ENCODE peak calls at places on chromosomes 16 and 17, in seven cellular contexts. E is GM12878, Y is HCT116, N is SK-N-SH, Q is K562, X is H1, K is HepG2. J is an unnamed sample.

GRCh38 chr17:74245145-74245817 is 28.8 kb upstream of the DNAI2 start:
- DNase-seq in E (no peak), Y (no peak), N (peak), Q (no peak), X (peak), K (no peak), J (no peak)

GRCh38 chr16:23302045-23302956 is at the start of gene SCNN1B:
- DNase-seq in E (no peak), Y (no peak), N (peak), Q (no peak), X (no peak), K (no peak), J (peak)

GRCh38 chr17:43615330-43615729 is 46.4 kb downstream of the MEOX1 start:
- DNase-seq in E (no peak), Y (no peak), N (no peak), Q (no peak), X (no peak), K (no peak), J (no peak)

GRCh38 chr16:48629016-48629415 is 19.0 kb upstream of the N4BP1 start:
- DNase-seq in E (no peak), Y (no peak), N (no peak), Q (no peak), X (no peak), K (no peak), J (no peak)

GRCh38 chr17:933168-934083 is 46.1 kb downstream of the NXN start:
- DNase-seq in E (no peak), Y (peak), N (no peak), Q (peak), X (no peak), K (peak), J (peak)

GRCh38 chr17:42744806-42745617 is at the start of gene EZH1:
- DNase-seq in E (peak), Y (peak), N (peak), Q (peak), X (peak), K (peak), J (peak)

GRCh38 chr17:81641825-81642489 is 5.0 kb downstream of the TSPAN10 start:
- DNase-seq in E (no peak), Y (no peak), N (no peak), Q (no peak), X (no peak), K (no peak), J (no peak)

GRCh38 chr16:57128787-57129389 is 36.5 kb downstream of the CPNE2 start:
- DNase-seq in E (peak), Y (no peak), N (no peak), Q (no peak), X (no peak), K (no peak), J (no peak)

GRCh38 chr17:21368545-21369246 is 7.5 kb upstream of the KCNJ12 start:
- DNase-seq in E (no peak), Y (no peak), N (no peak), Q (no peak), X (no peak), K (no peak), J (no peak)

GRCh38 chr16:89922477-89922883 is 662 bp upstream of the TUBB3 start:
- DNase-seq in E (no peak), Y (peak), N (peak), Q (peak), X (no peak), K (peak), J (no peak)

DNA sequence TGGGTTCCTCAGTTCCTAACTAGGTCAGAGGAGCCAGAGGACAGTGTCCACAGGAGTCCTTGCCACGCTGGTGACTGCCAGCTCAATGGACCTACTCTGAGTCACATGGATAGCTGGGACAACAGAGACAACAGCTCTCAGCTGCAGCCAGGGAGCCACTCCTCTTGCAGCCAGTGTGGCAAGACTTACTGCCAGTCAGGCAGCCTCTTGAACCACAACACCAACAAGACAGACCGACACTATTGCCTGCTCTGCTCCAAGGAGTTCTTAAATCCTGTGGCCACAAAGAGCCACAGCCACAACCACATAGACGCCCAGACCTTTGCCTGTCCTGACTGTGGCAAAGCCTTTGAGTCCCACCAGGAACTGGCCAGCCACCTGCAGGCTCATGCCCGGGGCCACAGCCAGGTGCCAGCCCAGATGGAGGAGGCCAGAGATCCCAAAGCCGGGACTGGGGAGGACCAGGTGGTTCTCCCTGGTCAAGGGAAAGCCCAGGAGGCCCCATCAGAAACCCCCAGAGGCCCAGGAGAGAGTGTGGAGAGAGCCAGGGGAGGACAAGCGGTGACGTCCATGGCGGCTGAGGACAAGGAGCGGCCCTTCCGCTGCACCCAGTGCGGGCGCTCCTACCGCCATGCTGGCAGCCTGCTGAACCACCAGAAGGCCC is 6.7 kb downstream of the ZNF646 start:
- DNase-seq in E (no peak), Y (no peak), N (no peak), Q (no peak), X (no peak), K (no peak), J (no peak)
- TF ChIP-seq JUND in E (no peak), Y (no peak), N (no peak), Q (no peak), X (no peak), K (no peak), J (no peak)

GRCh38 chr16:15404792-15405191 is 9.2 kb downstream of the MPV17L start:
- DNase-seq in E (no peak), Y (no peak), N (no peak), Q (no peak), X (no peak), K (no peak), J (peak)

GRCh38 chr16:15399317-15399716 is 3.8 kb downstream of the MPV17L start:
- DNase-seq in E (no peak), Y (no peak), N (no peak), Q (no peak), X (no peak), K (no peak), J (no peak)

GRCh38 chr16:15398618-15399316 is 3.2 kb downstream of the MPV17L start:
- DNase-seq in E (no peak), Y (no peak), N (no peak), Q (no peak), X (no peak), K (peak), J (no peak)

GRCh38 chr16:15401972-15402371 is 6.4 kb downstream of the MPV17L start:
- DNase-seq in E (no peak), Y (no peak), N (no peak), Q (no peak), X (no peak), K (no peak), J (no peak)

GRCh38 chr16:15403392-15403995 is 7.9 kb downstream of the MPV17L start:
- DNase-seq in E (no peak), Y (no peak), N (no peak), Q (no peak), X (no peak), K (no peak), J (peak)
- TF ChIP-seq JUND in E (no peak), Y (no peak), N (no peak), Q (no peak), X (no peak), K (no peak), J (no peak)

GRCh38 chr17:17823433-17824118 is 13.2 kb downstream of the SREBF1 start:
- DNase-seq in E (no peak), Y (peak), N (peak), Q (peak), X (no peak), K (peak), J (peak)

GRCh38 chr17:17824119-17824779 is 12.5 kb downstream of the SREBF1 start:
- DNase-seq in E (no peak), Y (no peak), N (peak), Q (no peak), X (no peak), K (no peak), J (no peak)

GRCh38 chr17:17820457-17821158 is 16.2 kb downstream of the SREBF1 start:
- DNase-seq in E (no peak), Y (no peak), N (no peak), Q (no peak), X (no peak), K (no peak), J (no peak)

GRCh38 chr17:17820046-17820445 is 16.7 kb downstream of the SREBF1 start:
- DNase-seq in E (no peak), Y (no peak), N (no peak), Q (no peak), X (no peak), K (no peak), J (no peak)

GRCh38 chr17:17822189-17822978 is 14.4 kb downstream of the SREBF1 start:
- DNase-seq in E (no peak), Y (no peak), N (no peak), Q (peak), X (no peak), K (no peak), J (no peak)
- TF ChIP-seq JUND in E (no peak), Y (no peak), N (no peak), Q (no peak), X (no peak), K (no peak), J (no peak)

DNA sequence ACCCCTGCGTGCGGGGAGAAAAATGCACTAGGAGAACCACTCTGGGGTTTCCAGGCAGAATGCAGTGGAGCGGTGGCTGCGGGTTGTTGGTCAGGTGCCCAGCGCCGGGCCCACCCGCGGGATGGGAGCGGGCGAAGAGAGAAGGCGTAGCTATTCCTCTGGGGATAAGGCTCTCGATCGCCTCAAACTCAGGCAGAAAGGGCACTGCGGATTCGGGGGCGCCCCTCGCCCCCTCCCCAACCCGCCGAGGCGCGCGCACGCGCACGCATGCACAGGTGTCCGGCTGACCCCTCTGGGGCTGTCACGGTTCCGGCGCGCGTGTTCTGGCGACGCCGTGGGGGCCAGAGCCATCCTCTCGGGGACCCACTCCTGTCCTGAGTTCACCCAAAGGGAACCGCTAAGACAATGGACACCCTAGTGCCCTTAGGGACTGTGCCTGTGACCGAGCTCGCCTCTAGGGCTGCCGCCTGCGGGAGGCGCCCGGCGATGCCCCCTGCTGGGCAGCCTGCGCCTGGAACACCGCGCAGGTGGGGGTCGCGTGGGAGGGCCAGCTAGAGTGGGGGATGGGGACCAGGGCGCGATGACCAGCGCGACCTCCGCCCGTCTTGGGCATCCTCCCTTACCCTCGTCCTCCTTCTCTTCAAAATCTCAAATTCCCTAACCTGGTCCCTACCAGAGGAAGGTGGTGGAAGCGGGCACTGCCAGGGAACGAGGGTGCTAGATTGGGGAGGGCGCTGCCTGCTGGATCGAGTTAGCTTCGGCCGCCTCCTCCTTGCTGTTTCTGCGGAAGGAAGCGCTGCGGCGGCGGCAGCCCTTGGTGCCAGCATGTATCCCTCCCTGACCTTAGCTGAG is 14.4 kb upstream of the CBX8 start:
- DNase-seq in E (no peak), Y (peak), N (peak), Q (peak), X (no peak), K (peak), J (no peak)
- TF ChIP-seq JUND in E (no peak), Y (no peak), N (no peak), Q (peak), X (no peak), K (no peak), J (no peak)

GRCh38 chr16:85417156-85417860 is 195.8 kb upstream of the GSE1 start:
- DNase-seq in E (no peak), Y (no peak), N (no peak), Q (no peak), X (no peak), K (no peak), J (peak)
- TF ChIP-seq JUND in E (no peak), Y (no peak), N (no peak), Q (no peak), X (no peak), K (no peak), J (no peak)

DNA sequence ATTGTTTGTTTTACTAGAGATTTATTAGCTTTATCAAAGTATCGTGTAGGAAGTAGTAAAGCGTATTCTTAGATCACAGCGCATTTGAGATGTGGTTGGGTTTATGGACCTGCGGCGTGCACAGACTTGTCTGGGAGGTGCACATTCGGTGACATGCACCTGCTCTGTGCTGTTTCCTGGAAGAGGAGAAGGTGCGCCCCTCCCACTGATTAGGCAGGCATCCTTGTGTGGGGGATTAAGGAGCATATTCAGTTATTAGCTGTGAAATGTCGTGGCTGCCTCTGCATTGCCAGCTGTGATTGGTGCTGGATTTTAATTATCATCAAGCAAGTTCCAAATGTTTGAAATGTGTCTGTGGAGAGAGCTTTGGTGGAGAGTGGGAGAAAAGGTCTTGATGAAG is 903.8 kb upstream of the RBFOX1 start:
- DNase-seq in E (no peak), Y (no peak), N (no peak), Q (no peak), X (no peak), K (no peak), J (no peak)
- TF ChIP-seq JUND in E (no peak), Y (no peak), N (no peak), Q (no peak), X (no peak), K (no peak), J (no peak)

GRCh38 chr17:41539979-41540701 is 12.0 kb upstream of the KRT19 start:
- DNase-seq in E (no peak), Y (no peak), N (peak), Q (no peak), X (no peak), K (peak), J (no peak)

GRCh38 chr17:41542357-41542756 is 14.2 kb upstream of the KRT19 start:
- DNase-seq in E (no peak), Y (no peak), N (no peak), Q (no peak), X (no peak), K (no peak), J (peak)

GRCh38 chr17:41538565-41538991 is 10.5 kb upstream of the KRT19 start:
- DNase-seq in E (no peak), Y (no peak), N (no peak), Q (no peak), X (no peak), K (no peak), J (peak)

GRCh38 chr17:41539071-41539492 is 11.0 kb upstream of the KRT19 start:
- DNase-seq in E (no peak), Y (no peak), N (no peak), Q (no peak), X (no peak), K (peak), J (peak)

DNA sequence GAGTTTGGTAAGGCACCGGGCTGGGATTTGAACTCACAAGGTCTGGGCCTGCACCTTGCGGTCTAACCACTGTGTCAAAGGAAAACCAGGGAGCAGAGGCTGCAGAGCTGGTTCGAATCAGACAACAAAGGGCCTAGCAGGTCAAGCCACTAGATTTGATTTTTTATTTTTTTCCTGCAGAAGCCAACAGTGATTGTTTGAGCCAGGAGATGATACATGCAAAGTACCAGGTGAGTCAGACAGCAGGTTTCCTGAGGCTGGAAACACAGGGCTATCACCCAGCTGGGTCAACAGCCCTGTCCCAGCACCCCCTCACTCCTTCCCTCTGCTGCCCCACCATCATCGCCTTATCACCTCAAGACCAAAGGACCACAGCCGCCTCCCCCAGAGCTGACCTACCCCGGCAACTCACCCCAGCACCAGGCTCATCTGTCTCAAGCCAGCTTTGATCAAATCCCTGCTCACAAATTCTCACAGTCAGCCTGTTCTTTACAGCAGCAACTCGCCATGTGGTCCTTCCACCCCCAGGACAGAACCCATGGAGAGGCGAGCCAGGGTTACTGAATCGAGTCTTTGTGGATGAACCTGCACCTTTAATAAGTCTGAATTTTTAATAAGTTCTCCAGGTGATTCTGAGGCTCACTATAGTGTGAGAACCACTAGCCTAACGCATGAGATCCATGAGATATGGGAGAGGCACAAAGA is 13.0 kb upstream of the KRT19 start:
- DNase-seq in E (no peak), Y (no peak), N (no peak), Q (peak), X (no peak), K (no peak), J (peak)
- TF ChIP-seq JUND in E (no peak), Y (peak), N (no peak), Q (no peak), X (no peak), K (no peak), J (no peak)

DNA sequence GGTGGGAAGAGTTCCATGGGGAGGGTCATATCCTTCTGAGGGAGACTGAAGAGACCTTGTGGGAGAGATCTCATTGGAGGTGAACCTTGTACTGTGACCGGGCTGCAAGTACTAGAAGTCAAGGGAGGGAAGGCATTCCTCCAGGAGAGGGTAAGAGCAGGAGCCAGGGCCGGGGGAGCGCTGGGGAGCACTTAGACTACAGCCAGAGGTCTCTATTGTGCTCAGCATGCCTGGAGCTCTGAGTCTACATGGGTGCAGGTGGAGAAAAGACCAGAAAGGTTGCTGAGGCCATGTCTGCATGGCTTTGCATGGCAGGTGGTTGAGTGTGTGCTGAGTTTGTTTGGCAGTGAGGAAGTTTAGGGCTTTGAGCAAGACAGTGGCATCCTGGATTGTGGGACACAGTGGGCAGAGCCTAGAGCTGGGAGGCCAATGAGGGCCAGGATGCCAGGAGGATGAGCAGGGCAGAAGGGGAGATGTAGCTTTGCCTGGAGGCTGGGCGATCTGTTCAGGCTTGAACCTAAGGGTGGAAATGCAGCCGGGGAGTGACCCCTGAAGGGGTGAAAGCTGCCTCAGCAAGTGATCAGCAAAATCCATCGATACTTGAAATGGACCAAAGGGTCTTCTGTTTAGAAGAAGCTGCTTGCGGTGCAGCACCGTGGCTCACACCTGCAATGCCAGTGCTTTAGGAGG is 317.4 kb upstream of the TNRC6C start:
- DNase-seq in E (no peak), Y (no peak), N (no peak), Q (no peak), X (no peak), K (no peak), J (no peak)
- TF ChIP-seq JUND in E (no peak), Y (no peak), N (no peak), Q (no peak), X (no peak), K (no peak), J (no peak)

DNA sequence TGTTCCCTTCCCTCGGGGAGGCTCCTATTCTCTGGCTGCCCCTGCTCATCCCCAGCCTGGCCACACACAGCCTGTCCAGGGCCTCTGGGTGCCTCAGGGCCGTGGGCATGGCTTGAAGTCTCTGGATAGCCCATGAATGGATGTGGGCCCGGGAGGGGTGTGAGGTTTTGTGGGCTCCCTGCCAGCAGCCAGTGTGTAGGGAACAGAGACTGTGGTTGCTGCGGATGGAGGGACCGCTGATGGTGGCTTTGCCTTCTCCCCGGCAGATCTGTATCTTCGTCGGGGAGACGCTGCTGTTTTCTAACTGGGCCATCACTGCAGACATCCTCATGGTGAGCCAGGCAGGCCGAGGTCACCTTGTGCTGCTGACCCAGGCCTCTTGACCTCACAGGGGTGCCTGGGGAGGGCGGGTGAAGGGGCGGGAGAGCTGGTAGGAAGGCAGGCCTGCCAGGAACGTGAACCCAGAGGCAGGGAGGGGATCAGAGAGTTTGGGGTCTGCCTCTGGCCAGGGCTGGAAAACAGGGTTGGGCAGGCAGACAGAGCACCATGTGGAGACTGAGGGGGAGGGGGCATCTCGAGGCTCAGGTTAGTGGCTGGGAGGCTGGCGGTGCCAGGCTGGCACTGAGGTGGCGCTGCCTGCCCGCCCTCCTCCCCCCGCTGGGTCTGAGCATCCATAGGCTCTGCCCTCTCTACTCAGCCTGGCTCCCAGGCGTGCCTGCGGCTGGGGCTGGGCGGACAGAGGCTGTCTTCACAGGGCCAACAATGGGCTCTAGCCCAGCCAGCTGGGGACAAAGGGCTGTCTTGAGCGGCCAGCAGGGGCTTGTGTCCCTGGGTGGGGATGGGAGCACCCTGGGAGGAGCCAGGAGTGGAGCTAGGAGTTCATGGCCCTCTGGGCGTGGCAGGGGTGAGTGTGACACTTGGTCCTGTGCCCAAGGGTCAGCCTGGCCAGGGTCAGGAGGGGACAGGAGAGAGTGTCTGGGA is 21.4 kb downstream of the MYBBP1A start:
- DNase-seq in E (no peak), Y (no peak), N (peak), Q (no peak), X (no peak), K (peak), J (no peak)
- TF ChIP-seq JUND in E (no peak), Y (no peak), N (no peak), Q (no peak), X (no peak), K (no peak), J (no peak)

GRCh38 chr16:82655315-82655714 is 28.5 kb downstream of the CDH13 start:
- DNase-seq in E (peak), Y (no peak), N (no peak), Q (no peak), X (no peak), K (no peak), J (no peak)
- TF ChIP-seq JUND in E (no peak), Y (no peak), N (peak), Q (no peak), X (no peak), K (no peak), J (no peak)